ENCODE peak calls at places on chromosomes 16 and 17, in seven cellular contexts. One of them, this sample, is unnamed.

GRCh38 chr17:27376637-27377547 is 79.4 kb upstream of the KSR1 start:
- DNase-seq in RPMI8226: no peak
- DNase-seq in iris pigment epithelial cell: peak; percentile 74
- DNase-seq in cerebellum: no peak
- DNase-seq in NCI-H774: no peak
- DNase-seq in M059J: peak; percentile 80
- DNase-seq in GM12865: no peak
- DNase-seq in this sample: no peak

GRCh38 chr17:81961087-81961514 is at the start of gene NOTUM:
- DNase-seq in iris pigment epithelial cell: no peak
- DNase-seq in NCI-H774: peak; percentile 11
- DNase-seq in RPMI8226: peak; percentile 73
- DNase-seq in cerebellum: no peak
- DNase-seq in M059J: peak; percentile 49
- DNase-seq in GM12865: no peak
- DNase-seq in this sample: no peak

GRCh38 chr16:79767597-79768280 is 167.2 kb upstream of the MAF start:
- DNase-seq in NCI-H774: no peak
- DNase-seq in GM12865: peak; percentile 11
- DNase-seq in RPMI8226: peak; percentile 64
- DNase-seq in iris pigment epithelial cell: peak; percentile 24
- DNase-seq in cerebellum: peak; percentile 18
- DNase-seq in M059J: peak; percentile 48
- DNase-seq in this sample: peak; percentile 58

GRCh38 chr16:16036359-16036792 is 87.0 kb downstream of the ABCC1 start:
- DNase-seq in GM12865: no peak
- DNase-seq in cerebellum: no peak
- DNase-seq in iris pigment epithelial cell: no peak
- DNase-seq in RPMI8226: no peak
- DNase-seq in M059J: no peak
- DNase-seq in NCI-H774: no peak
- DNase-seq in this sample: no peak

GRCh38 chr16:86751081-86752030 is 173.0 kb downstream of the FOXL1 start:
- DNase-seq in NCI-H774: no peak
- DNase-seq in RPMI8226: no peak
- DNase-seq in cerebellum: no peak
- DNase-seq in M059J: peak; percentile 94
- DNase-seq in iris pigment epithelial cell: peak; percentile 75
- DNase-seq in GM12865: no peak
- DNase-seq in this sample: no peak

GRCh38 chr17:17379197-17379991 is 76.2 kb downstream of the NT5M start:
- DNase-seq in RPMI8226: no peak
- DNase-seq in GM12865: no peak
- DNase-seq in iris pigment epithelial cell: peak; percentile 15
- DNase-seq in cerebellum: no peak
- DNase-seq in M059J: no peak
- DNase-seq in NCI-H774: no peak
- DNase-seq in this sample: no peak

GRCh38 chr16:53620476-53620875 is 83.2 kb downstream of the RPGRIP1L start:
- DNase-seq in cerebellum: no peak
- DNase-seq in GM12865: no peak
- DNase-seq in NCI-H774: no peak
- DNase-seq in M059J: no peak
- DNase-seq in iris pigment epithelial cell: no peak
- DNase-seq in RPMI8226: no peak
- DNase-seq in this sample: no peak

GRCh38 chr17:10251212-10251948 is 53.0 kb upstream of the GAS7 start:
- DNase-seq in cerebellum: no peak
- DNase-seq in iris pigment epithelial cell: no peak
- DNase-seq in NCI-H774: no peak
- DNase-seq in GM12865: peak; percentile 86
- DNase-seq in RPMI8226: no peak
- DNase-seq in M059J: no peak
- DNase-seq in this sample: no peak

GRCh38 chr16:2983706-2984136 is 3.5 kb upstream of the PKMYT1 start:
- DNase-seq in NCI-H774: peak; percentile 49
- DNase-seq in iris pigment epithelial cell: peak; percentile 71
- DNase-seq in RPMI8226: peak; percentile 87
- DNase-seq in cerebellum: peak; percentile 91
- DNase-seq in GM12865: peak; percentile 62
- DNase-seq in M059J: peak; percentile 82
- DNase-seq in this sample: peak; percentile 70

GRCh38 chr16:12096828-12097522 is 120.4 kb downstream of the SNX29 start:
- DNase-seq in RPMI8226: no peak
- DNase-seq in cerebellum: no peak
- DNase-seq in NCI-H774: no peak
- DNase-seq in M059J: no peak
- DNase-seq in iris pigment epithelial cell: no peak
- DNase-seq in GM12865: no peak
- DNase-seq in this sample: no peak

GRCh38 chr17:77786740-77787505 is 171.6 kb upstream of the TNRC6C start:
- DNase-seq in M059J: no peak
- DNase-seq in NCI-H774: peak; percentile 51
- DNase-seq in cerebellum: no peak
- DNase-seq in GM12865: no peak
- DNase-seq in RPMI8226: no peak
- DNase-seq in iris pigment epithelial cell: no peak
- DNase-seq in this sample: no peak

GRCh38 chr17:50699410-50699809 is 8.3 kb downstream of the ANKRD40 start:
- DNase-seq in GM12865: no peak
- DNase-seq in NCI-H774: no peak
- DNase-seq in M059J: no peak
- DNase-seq in RPMI8226: no peak
- DNase-seq in cerebellum: no peak
- DNase-seq in iris pigment epithelial cell: no peak
- DNase-seq in this sample: no peak

GRCh38 chr16:71216714-71217113 is 13.8 kb downstream of the HYDIN start:
- DNase-seq in M059J: no peak
- DNase-seq in RPMI8226: no peak
- DNase-seq in iris pigment epithelial cell: no peak
- DNase-seq in NCI-H774: no peak
- DNase-seq in cerebellum: no peak
- DNase-seq in GM12865: no peak
- DNase-seq in this sample: no peak

GRCh38 chr16:78034530-78034929 is 12.2 kb downstream of the CLEC3A start:
- DNase-seq in RPMI8226: no peak
- DNase-seq in NCI-H774: no peak
- DNase-seq in cerebellum: no peak
- DNase-seq in M059J: peak; percentile 50
- DNase-seq in iris pigment epithelial cell: no peak
- DNase-seq in GM12865: peak; percentile 2
- DNase-seq in this sample: no peak

GRCh38 chr16:78264642-78265041 is 165.2 kb downstream of the WWOX start:
- DNase-seq in NCI-H774: no peak
- DNase-seq in RPMI8226: no peak
- DNase-seq in iris pigment epithelial cell: no peak
- DNase-seq in GM12865: no peak
- DNase-seq in cerebellum: no peak
- DNase-seq in M059J: no peak
- DNase-seq in this sample: no peak

GRCh38 chr17:7177954-7178477 is 1.2 kb downstream of the ASGR1 start:
- DNase-seq in iris pigment epithelial cell: no peak
- DNase-seq in cerebellum: no peak
- DNase-seq in GM12865: no peak
- DNase-seq in NCI-H774: no peak
- DNase-seq in M059J: no peak
- DNase-seq in RPMI8226: no peak
- DNase-seq in this sample: no peak

GRCh38 chr17:57085448-57086068 is 512 bp downstream of the AKAP1 start:
- DNase-seq in cerebellum: peak; percentile 69
- DNase-seq in iris pigment epithelial cell: peak; percentile 45
- DNase-seq in RPMI8226: peak; percentile 65
- DNase-seq in M059J: peak; percentile 47
- DNase-seq in NCI-H774: peak; percentile 37
- DNase-seq in GM12865: peak; percentile 66
- DNase-seq in this sample: peak; percentile 53

GRCh38 chr17:61396586-61397085 is 3.0 kb upstream of the TBX2 start:
- DNase-seq in RPMI8226: no peak
- DNase-seq in cerebellum: no peak
- DNase-seq in GM12865: no peak
- DNase-seq in NCI-H774: no peak
- DNase-seq in iris pigment epithelial cell: no peak
- DNase-seq in M059J: no peak
- DNase-seq in this sample: no peak

GRCh38 chr17:13775450-13775849 is 173.7 kb upstream of the HS3ST3A1 start:
- DNase-seq in M059J: no peak
- DNase-seq in RPMI8226: no peak
- DNase-seq in cerebellum: no peak
- DNase-seq in iris pigment epithelial cell: no peak
- DNase-seq in GM12865: no peak
- DNase-seq in NCI-H774: no peak
- DNase-seq in this sample: no peak

GRCh38 chr16:14020141-14020540 is 51.0 kb upstream of the MRTFB start:
- DNase-seq in cerebellum: no peak
- DNase-seq in GM12865: no peak
- DNase-seq in M059J: no peak
- DNase-seq in iris pigment epithelial cell: no peak
- DNase-seq in RPMI8226: no peak
- DNase-seq in NCI-H774: no peak
- DNase-seq in this sample: no peak

GRCh38 chr17:42120161-42121065 is 754 bp downstream of the KAT2A start:
- DNase-seq in M059J: no peak
- DNase-seq in RPMI8226: peak; percentile 21
- DNase-seq in iris pigment epithelial cell: no peak
- DNase-seq in GM12865: peak; percentile 42
- DNase-seq in NCI-H774: no peak
- DNase-seq in cerebellum: no peak
- DNase-seq in this sample: no peak

GRCh38 chr16:24853830-24854229 is 8.1 kb downstream of the SLC5A11 start:
- DNase-seq in RPMI8226: no peak
- DNase-seq in iris pigment epithelial cell: peak; percentile 82
- DNase-seq in NCI-H774: no peak
- DNase-seq in M059J: peak; percentile 92
- DNase-seq in GM12865: no peak
- DNase-seq in cerebellum: peak; percentile 22
- DNase-seq in this sample: no peak

GRCh38 chr17:7047566-7047965 is 3.7 kb upstream of the SLC16A11 start:
- DNase-seq in cerebellum: no peak
- DNase-seq in iris pigment epithelial cell: no peak
- DNase-seq in NCI-H774: no peak
- DNase-seq in M059J: no peak
- DNase-seq in GM12865: no peak
- DNase-seq in RPMI8226: no peak
- DNase-seq in this sample: peak; percentile 4

GRCh38 chr17:80034977-80035686 is 540 bp downstream of the TBC1D16 start:
- DNase-seq in NCI-H774: peak; percentile 8
- DNase-seq in cerebellum: peak; percentile 40
- DNase-seq in iris pigment epithelial cell: peak; percentile 77
- DNase-seq in M059J: peak; percentile 46
- DNase-seq in RPMI8226: peak; percentile 41
- DNase-seq in GM12865: peak; percentile 22
- DNase-seq in this sample: no peak

GRCh38 chr16:70577256-70577698 is 53.7 kb downstream of the SF3B3 start:
- DNase-seq in RPMI8226: no peak
- DNase-seq in NCI-H774: no peak
- DNase-seq in iris pigment epithelial cell: peak; percentile 46
- DNase-seq in cerebellum: no peak
- DNase-seq in GM12865: no peak
- DNase-seq in M059J: peak; percentile 97
- DNase-seq in this sample: no peak

GRCh38 chr16:54242199-54242598 is 44.4 kb downstream of the IRX3 start:
- DNase-seq in cerebellum: no peak
- DNase-seq in iris pigment epithelial cell: peak; percentile 11
- DNase-seq in RPMI8226: no peak
- DNase-seq in NCI-H774: no peak
- DNase-seq in M059J: no peak
- DNase-seq in GM12865: peak; percentile 1
- DNase-seq in this sample: no peak

GRCh38 chr16:20409398-20410152 is at the start of gene ACSM5:
- DNase-seq in M059J: peak; percentile 90
- DNase-seq in RPMI8226: no peak
- DNase-seq in GM12865: peak; percentile 22
- DNase-seq in NCI-H774: peak; percentile 6
- DNase-seq in iris pigment epithelial cell: no peak
- DNase-seq in cerebellum: peak; percentile 8
- DNase-seq in this sample: no peak

GRCh38 chr17:37256627-37257026 is 119.2 kb upstream of the C17orf78 start:
- DNase-seq in GM12865: no peak
- DNase-seq in RPMI8226: no peak
- DNase-seq in NCI-H774: no peak
- DNase-seq in cerebellum: no peak
- DNase-seq in M059J: no peak
- DNase-seq in iris pigment epithelial cell: no peak
- DNase-seq in this sample: no peak

GRCh38 chr16:83539736-83540490 is 267.9 kb upstream of the HSBP1 start:
- DNase-seq in M059J: peak; percentile 62
- DNase-seq in RPMI8226: no peak
- DNase-seq in iris pigment epithelial cell: no peak
- DNase-seq in cerebellum: no peak
- DNase-seq in GM12865: no peak
- DNase-seq in NCI-H774: no peak
- DNase-seq in this sample: no peak

GRCh38 chr16:85916141-85916890 is 17.4 kb downstream of the IRF8 start:
- DNase-seq in iris pigment epithelial cell: peak; percentile 52
- DNase-seq in M059J: peak; percentile 68
- DNase-seq in RPMI8226: peak; percentile 88
- DNase-seq in cerebellum: no peak
- DNase-seq in GM12865: no peak
- DNase-seq in NCI-H774: no peak
- DNase-seq in this sample: no peak

GRCh38 chr16:27847030-27847550 is 216.4 kb downstream of the GSG1L start:
- DNase-seq in GM12865: no peak
- DNase-seq in M059J: peak; percentile 70
- DNase-seq in RPMI8226: no peak
- DNase-seq in iris pigment epithelial cell: peak; percentile 4
- DNase-seq in cerebellum: no peak
- DNase-seq in NCI-H774: no peak
- DNase-seq in this sample: no peak

This sample was measured in MM.1S.